ENCODE peak calls at places on chromosomes 16 and 17, in seven cellular contexts. G, Y, W, E, V, B and H are unnamed samples.

GRCh38 chr17:80006339-80006720 is 29.3 kb downstream of the TBC1D16 start:
- DNase-seq in B (no peak), V (no peak), E (no peak), W (no peak), Y (no peak), G (no peak), H (no peak)

GRCh38 chr16:87806608-87807546 is 41.1 kb upstream of the KLHDC4 start:
- DNase-seq in B (peak; percentile 37), Y (no peak), G (no peak), W (peak; percentile 98), V (peak; percentile 79), E (no peak), H (no peak)

GRCh38 chr16:89507834-89508590 is at the start of gene SPG7:
- DNase-seq in V (peak; percentile 93), G (peak; percentile 86), E (peak; percentile 95), Y (peak; percentile 84), W (peak; percentile 93), B (peak; percentile 95), H (peak; percentile 90)

GRCh38 chr16:15704545-15704987 is 54.5 kb downstream of the NDE1 start:
- DNase-seq in B (peak; percentile 76), W (peak; percentile 58), E (peak; percentile 91), V (peak; percentile 89), Y (peak; percentile 53), G (peak; percentile 76), H (peak; percentile 83)

GRCh38 chr17:2875608-2876007 is 79.4 kb downstream of the RAP1GAP2 start:
- DNase-seq in V (no peak), B (no peak), E (no peak), Y (no peak), W (no peak), G (no peak), H (no peak)

GRCh38 chr17:15892244-15892643 is 52.7 kb upstream of the ADORA2B start:
- DNase-seq in E (no peak), W (no peak), Y (no peak), G (no peak), B (no peak), V (no peak), H (no peak)

GRCh38 chr16:62041401-62041800 is 5.2 kb upstream of the CDH8 start:
- DNase-seq in Y (no peak), V (no peak), W (peak; percentile 20), G (no peak), E (no peak), B (no peak), H (no peak)

GRCh38 chr16:56519459-56520250 is at the start of gene BBS2:
- DNase-seq in E (peak; percentile 97), Y (peak; percentile 85), W (peak; percentile 86), G (peak; percentile 89), B (peak; percentile 96), V (peak; percentile 90), H (peak; percentile 92)

GRCh38 chr17:76922084-76922483 is 53.9 kb downstream of the MGAT5B start:
- DNase-seq in B (no peak), W (no peak), E (no peak), G (no peak), V (no peak), Y (no peak), H (no peak)

GRCh38 chr17:82272495-82273326 is 789 bp downstream of the CSNK1D start:
- DNase-seq in W (no peak), G (no peak), Y (peak; percentile 32), E (no peak), B (peak; percentile 53), V (no peak), H (peak; percentile 76)